ENCODE peak calls at places on chromosomes 2 and 18, in four cellular contexts. R is PC-3, N is GM23248, Q is tibial nerve. J is an unnamed sample. For H3K27me3, the result is how much of the 10 kb centered on the place peaks cover.

GRCh38 chr2:189037518-189037917 is 63.3 kb downstream of the COL3A1 start:
- DNase-seq in R (peak), N (peak), Q (no peak), J (no peak)

GRCh38 chr18:21851327-21851961 is 110.9 kb downstream of the MIB1 start:
- DNase-seq in R (peak), N (peak), Q (no peak), J (no peak)

GRCh38 chr2:201258666-201258999 is 1.7 kb upstream of the CASP8 start:
- DNase-seq in R (no peak), N (no peak), Q (no peak), J (no peak)

GRCh38 chr2:99680946-99681345 is 191.1 kb upstream of the REV1 start:
- DNase-seq in R (peak), N (peak), Q (no peak), J (no peak)

GRCh38 chr2:16106619-16107018 is 166.3 kb downstream of the MYCN start:
- DNase-seq in R (no peak), N (no peak), Q (no peak), J (no peak)

GRCh38 chr2:176493221-176493825 is 224.1 kb downstream of the MTX2 start:
- DNase-seq in R (no peak), N (no peak), Q (no peak), J (no peak)

GRCh38 chr2:232887171-232887850 is 17.2 kb downstream of the SNORC start:
- DNase-seq in R (no peak), N (peak), Q (no peak), J (peak)

GRCh38 chr2:142008135-142008744 is 122.6 kb downstream of the LRP1B start:
- DNase-seq in R (no peak), N (peak), Q (no peak), J (no peak)

GRCh38 chr2:219565130-219566080 is 5.9 kb downstream of the OBSL1 start:
- DNase-seq in R (no peak), N (no peak), Q (no peak), J (no peak)

GRCh38 chr2:13651684-13652131 is 935.0 kb downstream of the TRIB2 start:
- DNase-seq in R (no peak), N (no peak), Q (no peak), J (no peak)

GRCh38 chr2:20282916-20283592 is 58.1 kb upstream of the SDC1 start:
- DNase-seq in R (no peak), N (no peak), Q (peak), J (no peak)

GRCh38 chr2:20231632-20232031 is 6.7 kb upstream of the SDC1 start:
- DNase-seq in R (peak), N (peak), Q (no peak), J (peak)

GRCh38 chr2:46481541-46482193 is 2.3 kb downstream of the TMEM247 start:
- DNase-seq in R (peak), N (peak), Q (no peak), J (no peak)

GRCh38 chr2:12819721-12820120 is 103.0 kb downstream of the TRIB2 start:
- DNase-seq in R (no peak), N (peak), Q (no peak), J (no peak)

GRCh38 chr2:37549598-37549997 is 121.8 kb downstream of the CDC42EP3 start:
- DNase-seq in R (no peak), N (no peak), Q (no peak), J (no peak)

GRCh38 chr18:27227721-27228120 is 42.6 kb upstream of the CHST9 start:
- DNase-seq in R (no peak), N (no peak), Q (no peak), J (no peak)

GRCh38 chr2:24410976-24411375 is 50.6 kb upstream of the ITSN2 start:
- DNase-seq in R (no peak), N (no peak), Q (no peak), J (no peak)

GRCh38 chr2:15472133-15472532 is 89.0 kb downstream of the NBAS start:
- DNase-seq in R (peak), N (no peak), Q (no peak), J (no peak)

GRCh38 chr2:3754280-3754679 is 50.9 kb downstream of the DCDC2C start:
- DNase-seq in R (no peak), N (no peak), Q (no peak), J (no peak)

GRCh38 chr2:215356948-215357461 is 45.1 kb downstream of the ATIC start:
- DNase-seq in R (no peak), N (peak), Q (no peak), J (no peak)

GRCh38 chr2:114661926-114662670 is 219.7 kb downstream of the DPP10 start:
- DNase-seq in R (no peak), N (peak), Q (no peak), J (peak)

GRCh38 chr18:27175914-27176313 is 9.2 kb downstream of the CHST9 start:
- DNase-seq in R (no peak), N (no peak), Q (no peak), J (no peak)

GRCh38 chr2:113112438-113112837 is 15.0 kb upstream of the IL1RN start:
- DNase-seq in R (no peak), N (no peak), Q (no peak), J (no peak)

GRCh38 chr2:4618141-4618540 is 914.8 kb downstream of the DCDC2C start:
- DNase-seq in R (no peak), N (no peak), Q (no peak), J (no peak)

GRCh38 chr2:177289824-177290632 is 25.5 kb upstream of the NFE2L2 start:
- DNase-seq in R (no peak), N (no peak), Q (no peak), J (no peak)

GRCh38 chr2:128754246-128754724 is 435.6 kb upstream of the HS6ST1 start:
- DNase-seq in R (no peak), N (no peak), Q (no peak), J (no peak)

GRCh38 chr18:31723998-31724711 is 36.5 kb downstream of the SLC25A52 start:
- DNase-seq in R (peak), N (peak), Q (no peak), J (no peak)

GRCh38 chr18:5628512-5629255 is 84.9 kb upstream of the EPB41L3 start:
- DNase-seq in R (peak), N (peak), Q (no peak), J (peak)

GRCh38 chr2:27973592-27973991 is 83.1 kb downstream of the BABAM2 start:
- DNase-seq in R (peak), N (peak), Q (no peak), J (peak)

GRCh38 chr2:137229834-137230233 is 464.5 kb downstream of the THSD7B start:
- DNase-seq in R (no peak), N (no peak), Q (no peak), J (no peak)

GRCh38 chr18:59265246-59266018 is 7.8 kb downstream of the RAX start:
- DNase-seq in R (no peak), N (peak), Q (no peak), J (peak)

GRCh38 chr18:59263566-59264135 is 9.6 kb downstream of the RAX start:
- DNase-seq in R (peak), N (no peak), Q (no peak), J (no peak)

GRCh38 chr18:59266019-59266369 is 7.3 kb downstream of the RAX start:
- DNase-seq in R (no peak), N (no peak), Q (no peak), J (peak)

GRCh38 chr18:59264136-59264571 is 9.1 kb downstream of the RAX start:
- DNase-seq in R (no peak), N (no peak), Q (no peak), J (no peak)

GRCh38 chr18:59264651-59265245 is 8.5 kb downstream of the RAX start:
- DNase-seq in R (no peak), N (no peak), Q (no peak), J (no peak)
- H3K27me3 ChIP-seq in R (half or more), N (half or more), Q (under half), J (under half)

DNA sequence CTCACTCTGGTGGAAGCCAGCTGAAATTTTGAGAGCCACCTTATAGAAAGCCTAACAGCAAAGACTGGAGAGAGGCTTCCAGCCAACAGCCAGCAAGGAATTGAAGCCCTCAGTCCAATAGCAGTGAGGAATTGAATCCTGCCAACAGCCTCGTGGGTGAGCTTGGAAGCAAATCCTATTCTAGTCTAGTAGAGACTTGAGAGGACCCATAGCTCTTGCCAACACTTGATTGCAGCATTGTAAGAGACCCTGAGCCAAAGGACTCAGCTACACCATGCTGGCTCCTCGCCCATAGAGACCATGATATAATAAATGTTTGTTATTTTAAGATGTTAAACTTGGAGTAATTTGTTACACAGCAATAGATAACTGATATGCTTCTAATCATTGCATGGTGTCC is 403.1 kb upstream of the TNP1 start:
- DNase-seq in R (no peak), N (no peak), Q (no peak), J (no peak)
- H3K27me3 ChIP-seq in R (under half), N (under half), Q (under half), J (under half)

DNA sequence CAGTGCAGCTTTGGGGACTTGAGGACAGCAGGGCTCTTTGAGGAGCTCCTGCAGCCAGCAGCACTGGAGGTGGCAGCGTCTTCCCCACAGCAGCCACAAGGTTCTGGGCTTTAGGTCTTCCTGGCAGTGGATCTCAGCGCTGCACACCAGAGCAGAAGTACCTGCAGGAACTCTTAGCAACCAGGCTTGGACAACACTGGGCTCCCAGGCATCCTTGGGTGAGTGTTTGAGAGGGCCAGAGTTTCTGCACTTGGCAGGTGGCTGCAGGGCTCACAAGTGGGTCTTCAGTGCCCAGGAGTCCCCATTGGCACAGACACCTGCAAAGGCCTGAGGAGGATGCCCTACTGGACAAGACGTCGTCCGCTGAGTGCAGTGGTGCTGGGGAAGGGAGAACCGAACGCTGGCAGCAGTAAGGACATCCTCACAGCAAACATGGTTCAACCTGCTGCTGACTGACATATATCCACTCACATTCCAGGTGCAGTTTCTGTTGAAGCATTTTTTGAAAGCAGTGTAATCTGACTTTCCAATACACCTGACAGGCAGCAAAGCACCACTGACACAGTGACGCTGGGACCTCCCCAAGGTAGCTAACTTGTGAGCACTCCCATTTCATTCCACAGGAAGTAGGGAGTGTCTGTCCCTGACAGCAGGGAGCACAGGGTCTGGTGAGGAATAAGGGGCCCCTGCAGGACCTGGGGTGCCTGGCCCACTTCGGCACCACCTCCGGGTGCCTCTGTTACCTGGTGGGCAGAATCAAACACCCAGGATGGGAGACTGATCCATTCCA is 149.8 kb upstream of the COPS8 start:
- DNase-seq in R (no peak), N (no peak), Q (no peak), J (no peak)
- H3K27me3 ChIP-seq in R (under half), N (under half), Q (under half), J (under half)

DNA sequence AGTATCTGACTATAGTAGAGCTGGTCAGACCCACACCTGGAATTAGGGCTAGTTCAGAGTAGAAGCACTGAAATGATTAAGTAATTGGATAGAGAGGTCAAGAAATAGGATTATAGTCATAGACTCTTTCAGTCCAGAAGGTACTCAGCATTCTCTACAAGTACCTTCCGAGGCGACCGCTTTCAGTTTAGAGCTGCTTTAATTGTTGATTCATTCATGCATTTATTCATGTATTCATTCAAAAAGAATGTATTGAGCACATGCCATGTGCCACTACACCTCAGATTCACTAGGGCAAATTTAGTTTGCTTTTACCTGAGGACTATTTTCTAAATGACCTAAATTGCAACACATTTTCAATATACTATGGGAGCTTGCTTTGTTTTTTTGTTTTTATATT is 48.7 kb downstream of the CRIM1 start:
- DNase-seq in R (peak), N (peak), Q (no peak), J (no peak)
- H3K27me3 ChIP-seq in R (under half), N (under half), Q (under half), J (under half)

GRCh38 chr2:11482473-11483031 is 16.6 kb upstream of the E2F6 start:
- DNase-seq in R (no peak), N (peak), Q (no peak), J (peak)
- H3K27me3 ChIP-seq in R (under half), N (under half), Q (under half), J (under half)

GRCh38 chr18:48270929-48271328 is 138.3 kb downstream of the ZBTB7C start:
- DNase-seq in R (peak), N (no peak), Q (no peak), J (no peak)

GRCh38 chr18:48278081-48278480 is 131.1 kb downstream of the ZBTB7C start:
- DNase-seq in R (no peak), N (no peak), Q (no peak), J (no peak)

GRCh38 chr18:48279312-48279711 is 129.9 kb downstream of the ZBTB7C start:
- DNase-seq in R (no peak), N (no peak), Q (no peak), J (no peak)

GRCh38 chr18:48274301-48274700 is 134.9 kb downstream of the ZBTB7C start:
- DNase-seq in R (peak), N (no peak), Q (no peak), J (no peak)
- H3K27me3 ChIP-seq in R (under half), N (under half), Q (under half), J (under half)

GRCh38 chr2:72144412-72144745 is 3.3 kb downstream of the CYP26B1 start:
- DNase-seq in R (no peak), N (no peak), Q (no peak), J (no peak)

GRCh38 chr2:72143441-72144356 is 4.0 kb downstream of the CYP26B1 start:
- DNase-seq in R (no peak), N (peak), Q (peak), J (peak)

GRCh38 chr2:72141032-72141645 is 6.5 kb downstream of the CYP26B1 start:
- DNase-seq in R (no peak), N (no peak), Q (no peak), J (peak)

GRCh38 chr2:72141881-72142742 is 5.5 kb downstream of the CYP26B1 start:
- DNase-seq in R (no peak), N (no peak), Q (no peak), J (peak)

GRCh38 chr2:72142743-72143440 is 4.8 kb downstream of the CYP26B1 start:
- DNase-seq in R (no peak), N (peak), Q (peak), J (peak)
- H3K27me3 ChIP-seq in R (under half), N (under half), Q (under half), J (half or more)

GRCh38 chr2:45102141-45102540 is 92.9 kb upstream of the SIX2 start:
- DNase-seq in R (peak), N (no peak), Q (no peak), J (no peak)
- H3K27me3 ChIP-seq in R (under half), N (under half), Q (under half), J (under half)

J was measured in WERI-Rb-1.